ENCODE peak calls at places on chromosome 19, in nine cellular contexts. One of them, this sample, is unnamed.

GRCh38 chr19:4774136-4774535 is 17.4 kb upstream of the FEM1A start:
- DNase-seq in CD8-positive, alpha-beta T cell: no peak
- DNase-seq in IMR-90: no peak
- DNase-seq in mammary epithelial cell: no peak
- DNase-seq in fibroblast of lung: no peak
- DNase-seq in stimulated activated CD4-positive, alpha-beta T cell treated with anti-CD3 and anti-CD28 coated beads, Interleukin-1b, Interleukin-23, amount 100 ng/mL, for 1 hour: no peak
- DNase-seq in central memory CD8-positive, alpha-beta T cell: no peak
- DNase-seq in mucosa of descending colon: no peak
- DNase-seq in EH: no peak
- DNase-seq in this sample: no peak

GRCh38 chr19:50332264-50333038 is 3.3 kb upstream of the KCNC3 start:
- DNase-seq in mucosa of descending colon: peak; percentile 47
- DNase-seq in mammary epithelial cell: no peak
- DNase-seq in IMR-90: no peak
- DNase-seq in central memory CD8-positive, alpha-beta T cell: no peak
- DNase-seq in fibroblast of lung: no peak
- DNase-seq in CD8-positive, alpha-beta T cell: no peak
- DNase-seq in EH: no peak
- DNase-seq in stimulated activated CD4-positive, alpha-beta T cell treated with anti-CD3 and anti-CD28 coated beads, Interleukin-1b, Interleukin-23, amount 100 ng/mL, for 1 hour: no peak
- DNase-seq in this sample: no peak

GRCh38 chr19:40006273-40006691 is 9.4 kb downstream of the ZNF546 start:
- DNase-seq in mucosa of descending colon: no peak
- DNase-seq in IMR-90: peak; percentile 95
- DNase-seq in mammary epithelial cell: peak; percentile 76
- DNase-seq in CD8-positive, alpha-beta T cell: no peak
- DNase-seq in fibroblast of lung: peak; percentile 72
- DNase-seq in stimulated activated CD4-positive, alpha-beta T cell treated with anti-CD3 and anti-CD28 coated beads, Interleukin-1b, Interleukin-23, amount 100 ng/mL, for 1 hour: no peak
- DNase-seq in central memory CD8-positive, alpha-beta T cell: no peak
- DNase-seq in EH: peak; percentile 87
- DNase-seq in this sample: no peak

GRCh38 chr19:38451629-38452028 is 18.1 kb downstream of the RYR1 start:
- DNase-seq in IMR-90: no peak
- DNase-seq in EH: no peak
- DNase-seq in stimulated activated CD4-positive, alpha-beta T cell treated with anti-CD3 and anti-CD28 coated beads, Interleukin-1b, Interleukin-23, amount 100 ng/mL, for 1 hour: no peak
- DNase-seq in mucosa of descending colon: no peak
- DNase-seq in central memory CD8-positive, alpha-beta T cell: no peak
- DNase-seq in mammary epithelial cell: no peak
- DNase-seq in CD8-positive, alpha-beta T cell: no peak
- DNase-seq in fibroblast of lung: no peak
- DNase-seq in this sample: no peak

GRCh38 chr19:17079710-17080440 is 4.3 kb downstream of the MYO9B start:
- DNase-seq in EH: peak; percentile 100
- DNase-seq in central memory CD8-positive, alpha-beta T cell: peak; percentile 75
- DNase-seq in fibroblast of lung: peak; percentile 99
- DNase-seq in mammary epithelial cell: peak; percentile 99
- DNase-seq in IMR-90: peak; percentile 99
- DNase-seq in stimulated activated CD4-positive, alpha-beta T cell treated with anti-CD3 and anti-CD28 coated beads, Interleukin-1b, Interleukin-23, amount 100 ng/mL, for 1 hour: peak; percentile 36
- DNase-seq in mucosa of descending colon: peak; percentile 73
- DNase-seq in CD8-positive, alpha-beta T cell: peak; percentile 58
- DNase-seq in this sample: peak; percentile 73

GRCh38 chr19:39341122-39341719 is 1.0 kb upstream of the SAMD4B start:
- DNase-seq in mammary epithelial cell: no peak
- DNase-seq in IMR-90: no peak
- DNase-seq in EH: no peak
- DNase-seq in fibroblast of lung: no peak
- DNase-seq in CD8-positive, alpha-beta T cell: no peak
- DNase-seq in mucosa of descending colon: peak; percentile 64
- DNase-seq in central memory CD8-positive, alpha-beta T cell: no peak
- DNase-seq in stimulated activated CD4-positive, alpha-beta T cell treated with anti-CD3 and anti-CD28 coated beads, Interleukin-1b, Interleukin-23, amount 100 ng/mL, for 1 hour: no peak
- DNase-seq in this sample: no peak

GRCh38 chr19:5694952-5695648 is 5.0 kb downstream of the RPL36 start:
- DNase-seq in fibroblast of lung: no peak
- DNase-seq in central memory CD8-positive, alpha-beta T cell: no peak
- DNase-seq in mammary epithelial cell: no peak
- DNase-seq in IMR-90: no peak
- DNase-seq in stimulated activated CD4-positive, alpha-beta T cell treated with anti-CD3 and anti-CD28 coated beads, Interleukin-1b, Interleukin-23, amount 100 ng/mL, for 1 hour: no peak
- DNase-seq in CD8-positive, alpha-beta T cell: no peak
- DNase-seq in mucosa of descending colon: no peak
- DNase-seq in EH: no peak
- DNase-seq in this sample: no peak

GRCh38 chr19:45215391-45216191 is 29.6 kb downstream of the EXOC3L2 start:
- DNase-seq in central memory CD8-positive, alpha-beta T cell: no peak
- DNase-seq in CD8-positive, alpha-beta T cell: no peak
- DNase-seq in mammary epithelial cell: peak; percentile 36
- DNase-seq in IMR-90: no peak
- DNase-seq in fibroblast of lung: no peak
- DNase-seq in mucosa of descending colon: no peak
- DNase-seq in EH: no peak
- DNase-seq in stimulated activated CD4-positive, alpha-beta T cell treated with anti-CD3 and anti-CD28 coated beads, Interleukin-1b, Interleukin-23, amount 100 ng/mL, for 1 hour: no peak
- DNase-seq in this sample: no peak

GRCh38 chr19:45474941-45475516 is 7.2 kb downstream of the FOSB start:
- DNase-seq in mucosa of descending colon: no peak
- DNase-seq in stimulated activated CD4-positive, alpha-beta T cell treated with anti-CD3 and anti-CD28 coated beads, Interleukin-1b, Interleukin-23, amount 100 ng/mL, for 1 hour: no peak
- DNase-seq in central memory CD8-positive, alpha-beta T cell: peak; percentile 25
- DNase-seq in mammary epithelial cell: no peak
- DNase-seq in CD8-positive, alpha-beta T cell: no peak
- DNase-seq in fibroblast of lung: no peak
- DNase-seq in EH: no peak
- DNase-seq in IMR-90: peak; percentile 29
- DNase-seq in this sample: peak; percentile 51

GRCh38 chr19:41265376-41266153 is 1.4 kb downstream of the HNRNPUL1 start:
- DNase-seq in CD8-positive, alpha-beta T cell: no peak
- DNase-seq in mammary epithelial cell: peak; percentile 16
- DNase-seq in fibroblast of lung: peak; percentile 21
- DNase-seq in central memory CD8-positive, alpha-beta T cell: no peak
- DNase-seq in IMR-90: peak; percentile 37
- DNase-seq in stimulated activated CD4-positive, alpha-beta T cell treated with anti-CD3 and anti-CD28 coated beads, Interleukin-1b, Interleukin-23, amount 100 ng/mL, for 1 hour: no peak
- DNase-seq in EH: peak; percentile 39
- DNase-seq in mucosa of descending colon: no peak
- DNase-seq in this sample: no peak

GRCh38 chr19:1206733-1207301 is 1.2 kb downstream of the STK11 start:
- DNase-seq in IMR-90: no peak
- DNase-seq in stimulated activated CD4-positive, alpha-beta T cell treated with anti-CD3 and anti-CD28 coated beads, Interleukin-1b, Interleukin-23, amount 100 ng/mL, for 1 hour: no peak
- DNase-seq in EH: no peak
- DNase-seq in fibroblast of lung: no peak
- DNase-seq in mammary epithelial cell: no peak
- DNase-seq in central memory CD8-positive, alpha-beta T cell: no peak
- DNase-seq in mucosa of descending colon: no peak
- DNase-seq in CD8-positive, alpha-beta T cell: no peak
- DNase-seq in this sample: peak; percentile 26

GRCh38 chr19:1266116-1266817 is 2.9 kb upstream of the CIRBP start:
- DNase-seq in mucosa of descending colon: peak; percentile 96
- DNase-seq in central memory CD8-positive, alpha-beta T cell: peak; percentile 77
- DNase-seq in stimulated activated CD4-positive, alpha-beta T cell treated with anti-CD3 and anti-CD28 coated beads, Interleukin-1b, Interleukin-23, amount 100 ng/mL, for 1 hour: no peak
- DNase-seq in IMR-90: peak; percentile 78
- DNase-seq in EH: peak; percentile 90
- DNase-seq in mammary epithelial cell: peak; percentile 87
- DNase-seq in fibroblast of lung: peak; percentile 83
- DNase-seq in CD8-positive, alpha-beta T cell: peak; percentile 78
- DNase-seq in this sample: peak; percentile 93

GRCh38 chr19:58361900-58362271 is 665 bp downstream of the ZNF497 start:
- DNase-seq in CD8-positive, alpha-beta T cell: peak; percentile 15
- DNase-seq in IMR-90: peak; percentile 47
- DNase-seq in stimulated activated CD4-positive, alpha-beta T cell treated with anti-CD3 and anti-CD28 coated beads, Interleukin-1b, Interleukin-23, amount 100 ng/mL, for 1 hour: no peak
- DNase-seq in EH: no peak
- DNase-seq in mucosa of descending colon: peak; percentile 76
- DNase-seq in central memory CD8-positive, alpha-beta T cell: no peak
- DNase-seq in mammary epithelial cell: no peak
- DNase-seq in fibroblast of lung: no peak
- DNase-seq in this sample: no peak

GRCh38 chr19:35986664-35987570 is 8.1 kb upstream of the SDHAF1 start:
- DNase-seq in stimulated activated CD4-positive, alpha-beta T cell treated with anti-CD3 and anti-CD28 coated beads, Interleukin-1b, Interleukin-23, amount 100 ng/mL, for 1 hour: no peak
- DNase-seq in mammary epithelial cell: no peak
- DNase-seq in mucosa of descending colon: peak; percentile 54
- DNase-seq in central memory CD8-positive, alpha-beta T cell: no peak
- DNase-seq in fibroblast of lung: no peak
- DNase-seq in IMR-90: no peak
- DNase-seq in CD8-positive, alpha-beta T cell: no peak
- DNase-seq in EH: peak; percentile 28
- DNase-seq in this sample: peak; percentile 32

GRCh38 chr19:17095141-17095919 is 19.8 kb downstream of the MYO9B start:
- DNase-seq in fibroblast of lung: peak; percentile 88
- DNase-seq in CD8-positive, alpha-beta T cell: no peak
- DNase-seq in stimulated activated CD4-positive, alpha-beta T cell treated with anti-CD3 and anti-CD28 coated beads, Interleukin-1b, Interleukin-23, amount 100 ng/mL, for 1 hour: no peak
- DNase-seq in central memory CD8-positive, alpha-beta T cell: no peak
- DNase-seq in IMR-90: peak; percentile 35
- DNase-seq in mucosa of descending colon: no peak
- DNase-seq in mammary epithelial cell: no peak
- DNase-seq in EH: peak; percentile 74
- DNase-seq in this sample: no peak